ENCODE peak calls at places on chromosomes 12 and 14, in eight cellular contexts. B, I, F, R, D, U, M and A are unnamed samples.

GRCh38 chr14:22966783-22967269 is 9.9 kb upstream of the HAUS4 start:
- DNase-seq in B (no peak), D (no peak), F (no peak), U (no peak), M (no peak), R (no peak), I (no peak), A (no peak)

GRCh38 chr14:81416981-81417380 is 16.9 kb upstream of the STON2 start:
- DNase-seq in U (no peak), I (no peak), R (no peak), M (no peak), F (no peak), B (no peak), D (no peak), A (no peak)

GRCh38 chr14:77346495-77346894 is 25.7 kb downstream of the GSTZ1 start:
- DNase-seq in U (no peak), I (no peak), R (no peak), F (no peak), B (no peak), M (no peak), D (no peak), A (no peak)

GRCh38 chr12:120214626-120215356 is 13.9 kb upstream of the RPLP0 start:
- DNase-seq in R (no peak), B (no peak), M (no peak), U (no peak), I (no peak), F (no peak), D (no peak), A (no peak)

GRCh38 chr12:80829767-80830166 is 108.0 kb downstream of the LIN7A start:
- DNase-seq in D (no peak), R (no peak), F (no peak), U (no peak), M (no peak), B (no peak), I (no peak), A (no peak)

GRCh38 chr12:67833602-67834001 is 155.6 kb upstream of the IFNG-AS1 start:
- DNase-seq in I (no peak), U (no peak), F (no peak), D (no peak), M (no peak), B (no peak), R (no peak), A (no peak)

GRCh38 chr12:124352839-124353238 is 57.9 kb downstream of the RFLNA start:
- DNase-seq in M (peak), U (no peak), R (no peak), F (peak), B (no peak), I (peak), D (no peak), A (no peak)

GRCh38 chr12:26088999-26089398 is 35.8 kb downstream of the BHLHE41 start:
- DNase-seq in U (no peak), I (no peak), M (no peak), D (no peak), B (no peak), R (no peak), F (no peak), A (peak)

GRCh38 chr12:48197967-48198618 is 5.0 kb downstream of the OR10AD1 start:
- DNase-seq in M (peak), I (peak), D (peak), R (peak), F (peak), B (peak), U (peak), A (peak)

DNA sequence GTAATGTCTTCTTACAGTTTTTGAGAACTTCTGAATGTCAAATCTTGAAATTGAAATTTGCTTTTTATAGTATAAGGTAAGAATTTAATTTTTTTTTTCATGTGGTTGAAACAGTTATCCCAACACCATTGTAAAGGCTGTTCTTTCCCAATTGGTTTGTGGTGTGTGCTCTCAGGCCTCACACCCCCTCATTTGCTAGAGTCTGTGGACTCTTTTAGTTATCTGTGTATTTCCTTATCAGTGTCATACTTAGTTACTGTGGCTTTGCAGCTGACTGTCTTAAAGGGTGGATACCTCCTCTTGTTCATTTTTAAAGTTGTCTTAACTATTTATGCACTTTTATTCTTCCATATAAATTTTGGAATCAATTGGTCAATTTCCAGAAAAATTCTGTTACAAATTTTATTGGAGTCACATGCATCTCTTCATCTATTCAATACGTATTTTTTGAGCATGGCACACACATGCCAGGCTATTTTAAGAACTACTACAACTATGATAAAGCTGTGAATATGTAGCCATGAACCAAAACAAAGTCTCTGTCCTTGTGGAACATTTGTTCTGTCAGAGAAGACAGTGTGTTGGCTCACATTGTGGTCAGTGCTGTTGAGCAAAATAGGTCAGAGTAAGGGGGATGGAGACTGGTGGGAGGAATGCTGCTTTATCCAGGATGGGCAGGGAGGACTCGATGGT is 24.2 kb downstream of the FGF23 start:
- DNase-seq in M (peak), I (no peak), U (no peak), F (no peak), B (no peak), D (no peak), R (no peak), A (no peak)
- H3K27ac ChIP-seq in M (peak), I (no peak), U (no peak), F (no peak), B (no peak), D (no peak), R (no peak), A (no peak)

GRCh38 chr12:17975763-17976162 is 114.2 kb downstream of the RERGL start:
- DNase-seq in R (no peak), D (no peak), B (no peak), M (no peak), U (no peak), I (no peak), F (no peak), A (no peak)
- H3K27ac ChIP-seq in R (no peak), D (no peak), B (no peak), M (no peak), U (no peak), I (no peak), F (no peak), A (no peak)

GRCh38 chr14:105070760-105071137 is 5.5 kb upstream of the GPR132 start:
- DNase-seq in R (no peak), F (no peak), M (no peak), B (no peak), I (no peak), U (no peak), D (no peak), A (no peak)

GRCh38 chr14:105072892-105073719 is 7.9 kb upstream of the GPR132 start:
- DNase-seq in F (no peak), R (no peak), I (no peak), B (no peak), U (no peak), D (peak), M (no peak), A (no peak)

GRCh38 chr14:105071326-105071725 is 6.1 kb upstream of the GPR132 start:
- DNase-seq in U (no peak), R (no peak), M (no peak), I (no peak), F (no peak), B (no peak), D (no peak), A (no peak)

GRCh38 chr14:105072381-105072861 is 7.2 kb upstream of the GPR132 start:
- DNase-seq in B (no peak), D (peak), I (no peak), R (no peak), F (no peak), M (no peak), U (no peak), A (no peak)

DNA sequence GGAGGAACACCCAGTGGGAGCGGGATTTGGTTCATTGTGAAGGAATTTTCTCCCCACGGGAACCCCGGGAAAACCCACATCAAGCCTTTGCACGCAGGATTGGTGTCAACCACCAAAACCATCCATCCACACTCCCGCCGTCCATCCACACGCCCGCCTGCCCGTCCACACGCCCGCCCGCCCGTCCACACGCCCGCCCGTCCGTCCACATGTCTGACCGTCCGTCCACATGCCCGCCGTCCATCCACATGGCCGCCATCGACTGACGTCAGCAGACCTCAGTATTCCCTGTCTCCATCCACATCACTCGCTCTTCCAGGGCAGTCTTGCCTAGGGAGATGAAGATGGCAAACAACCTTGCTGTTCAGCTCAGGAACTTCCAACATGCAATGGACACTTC is 6.7 kb upstream of the GPR132 start:
- DNase-seq in U (no peak), I (no peak), D (peak), M (no peak), F (no peak), R (no peak), B (no peak), A (no peak)
- H3K27ac ChIP-seq in U (no peak), I (no peak), D (no peak), M (no peak), F (no peak), R (no peak), B (no peak), A (no peak)

GRCh38 chr12:107829271-107829670 is 54.8 kb downstream of the ASCL4 start:
- DNase-seq in D (no peak), F (no peak), R (no peak), I (no peak), B (no peak), M (no peak), U (no peak), A (no peak)

DNA sequence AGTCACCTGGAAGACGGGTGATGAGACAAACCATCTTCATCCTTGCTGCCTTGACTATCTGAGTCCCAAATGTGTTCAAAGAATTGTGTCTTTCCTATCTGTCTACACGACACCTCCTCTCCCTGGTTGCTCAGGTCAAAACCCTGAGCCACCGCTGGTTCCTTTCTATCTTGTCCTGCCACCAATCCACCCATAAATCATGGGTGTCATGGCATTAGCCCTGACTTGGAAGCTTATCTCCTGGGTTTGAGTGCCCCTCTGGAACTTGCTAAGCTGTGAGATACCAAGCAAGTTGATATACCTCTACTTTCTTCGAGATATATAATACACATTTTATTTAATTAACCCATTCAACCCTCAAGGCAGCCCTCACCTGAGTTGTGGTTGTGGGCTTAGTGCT is 57.9 kb downstream of the ASCL4 start:
- DNase-seq in F (no peak), M (no peak), I (no peak), U (no peak), R (no peak), D (no peak), B (no peak), A (no peak)
- H3K27ac ChIP-seq in F (no peak), M (no peak), I (no peak), U (no peak), R (no peak), D (no peak), B (no peak), A (no peak)

GRCh38 chr12:76020281-76020680 is 11.3 kb downstream of the PHLDA1 start:
- DNase-seq in I (no peak), R (peak), D (no peak), U (peak), M (no peak), F (no peak), B (no peak), A (no peak)
- H3K27ac ChIP-seq in I (peak), R (peak), D (peak), U (peak), M (no peak), F (peak), B (peak), A (peak)